ENCODE peak calls at places on chromosomes 3 and 15, in four cellular contexts. Q is CD4-positive, alpha-beta memory T cell; T is CD8-positive, alpha-beta T cell; X is aorta. S is an unnamed sample. For H3K4me1, the result is how much of the 10 kb centered on the place peaks cover.

GRCh38 chr3:108698461-108698860 is 58.7 kb downstream of the RETNLB start:
- DNase-seq in T (no peak), Q (no peak), X (no peak), S (no peak)

GRCh38 chr15:28098766-28099554 is at the start of gene OCA2:
- DNase-seq in X (peak), T (peak), Q (peak), S (peak)

GRCh38 chr3:46070458-46071136 is 43.3 kb upstream of the XCR1 start:
- DNase-seq in X (no peak), Q (peak), T (no peak), S (no peak)

GRCh38 chr3:134034005-134034785 is 4.5 kb upstream of the SLCO2A1 start:
- DNase-seq in X (no peak), Q (no peak), T (no peak), S (no peak)

GRCh38 chr3:186257866-186258265 is 104.2 kb downstream of the DGKG start:
- DNase-seq in X (no peak), T (no peak), Q (no peak), S (no peak)

GRCh38 chr15:99486371-99487336 is 79.1 kb upstream of the MEF2A start:
- DNase-seq in X (peak), T (peak), Q (no peak), S (peak)

GRCh38 chr15:79185199-79185598 is 94.6 kb upstream of the RASGRF1 start:
- DNase-seq in Q (no peak), T (no peak), X (no peak), S (no peak)

GRCh38 chr3:172209333-172210321 is 170.2 kb downstream of the FNDC3B start:
- DNase-seq in T (no peak), X (peak), Q (no peak), S (no peak)

GRCh38 chr3:193236990-193237389 is 4.0 kb upstream of the PLAAT1 start:
- DNase-seq in Q (no peak), T (no peak), X (no peak), S (no peak)

GRCh38 chr3:30658328-30659052 is 52.1 kb downstream of the TGFBR2 start:
- DNase-seq in Q (peak), X (no peak), T (peak), S (no peak)

GRCh38 chr3:12984023-12984823 is 89.0 kb downstream of the IQSEC1 start:
- DNase-seq in Q (peak), T (peak), X (peak), S (no peak)

GRCh38 chr3:87200059-87200458 is 27.1 kb upstream of the CHMP2B start:
- DNase-seq in Q (no peak), T (no peak), X (no peak), S (no peak)

GRCh38 chr3:52865994-52866393 is 31.2 kb upstream of the MUSTN1 start:
- DNase-seq in Q (no peak), X (no peak), T (no peak), S (no peak)

GRCh38 chr15:39188314-39188713 is 392.6 kb upstream of the THBS1 start:
- DNase-seq in X (no peak), Q (no peak), T (no peak), S (no peak)

GRCh38 chr15:100999369-100999768 is 80.2 kb downstream of the LRRK1 start:
- DNase-seq in Q (no peak), X (no peak), T (no peak), S (no peak)

GRCh38 chr15:82805994-82806406 is at the start of gene FSD2:
- DNase-seq in X (no peak), Q (no peak), T (no peak), S (no peak)

DNA sequence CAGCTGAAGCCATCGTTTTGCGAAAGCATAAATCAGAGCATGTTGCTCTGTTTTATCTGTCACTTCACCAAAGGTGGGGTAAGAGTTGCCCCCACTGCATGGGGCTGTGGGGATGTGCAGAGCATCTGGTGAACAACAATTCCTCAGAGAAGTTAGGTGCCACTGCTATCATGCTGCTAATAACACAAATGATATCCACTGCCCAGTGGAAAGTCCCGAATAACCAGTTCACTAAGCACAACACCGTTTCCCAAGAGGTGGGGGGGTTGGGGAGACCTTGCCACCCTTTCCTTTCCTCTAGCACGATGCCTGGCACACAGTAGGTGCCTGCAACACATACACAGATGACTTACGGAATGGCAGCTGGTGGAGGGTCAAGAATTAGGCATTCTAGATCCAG is 38.6 kb downstream of the FAM3D start:
- DNase-seq in Q (no peak), X (no peak), T (no peak), S (no peak)
- H3K27ac ChIP-seq in Q (no peak), X (no peak), T (no peak), S (peak)

DNA sequence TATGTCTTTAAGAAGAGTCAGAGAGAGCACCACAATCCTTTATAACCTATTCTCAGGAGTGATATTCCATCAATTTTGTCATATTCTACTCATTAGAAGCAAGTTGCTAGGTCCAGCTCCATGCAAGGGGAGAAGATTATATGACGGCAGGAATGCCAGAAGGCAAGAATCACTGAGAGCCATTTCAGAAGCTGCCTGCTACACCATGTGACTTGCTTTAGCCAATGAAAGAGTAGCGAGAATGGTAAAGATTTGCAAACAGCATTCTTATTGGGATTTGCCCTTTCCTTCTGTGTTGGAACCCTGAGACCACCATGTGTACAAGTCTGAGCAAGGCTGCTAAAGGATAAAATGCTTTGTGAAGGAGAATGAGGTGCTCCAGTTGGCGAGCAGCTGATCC is 4.5 kb upstream of the C3orf70 start:
- DNase-seq in Q (no peak), T (no peak), X (no peak), S (no peak)
- H3K4me1 ChIP-seq in Q (under half), T (under half), X (under half), S (under half)

GRCh38 chr3:51703776-51704510 is 2.9 kb upstream of the GRM2 start:
- DNase-seq in Q (no peak), T (no peak), X (peak), S (peak)
- H3K4me3 ChIP-seq in Q (no peak), T (no peak), X (no peak), S (no peak)

GRCh38 chr3:149653136-149653535 is 4.7 kb downstream of the WWTR1 start:
- DNase-seq in X (no peak), Q (no peak), T (no peak), S (no peak)
- H3K27ac ChIP-seq in X (no peak), Q (no peak), T (no peak), S (no peak)

GRCh38 chr3:132660745-132661067 is 577 bp downstream of the UBA5 start:
- DNase-seq in X (no peak), Q (no peak), T (no peak), S (no peak)

GRCh38 chr3:132659000-132659369 is 624 bp downstream of the ACAD11 start:
- DNase-seq in T (no peak), X (no peak), Q (no peak), S (no peak)

GRCh38 chr3:132659370-132660055 is at the start of gene ACAD11:
- DNase-seq in Q (peak), T (peak), X (peak), S (peak)

GRCh38 chr3:132661120-132661519 is 991 bp downstream of the UBA5 start:
- DNase-seq in T (no peak), Q (no peak), X (no peak), S (no peak)

DNA sequence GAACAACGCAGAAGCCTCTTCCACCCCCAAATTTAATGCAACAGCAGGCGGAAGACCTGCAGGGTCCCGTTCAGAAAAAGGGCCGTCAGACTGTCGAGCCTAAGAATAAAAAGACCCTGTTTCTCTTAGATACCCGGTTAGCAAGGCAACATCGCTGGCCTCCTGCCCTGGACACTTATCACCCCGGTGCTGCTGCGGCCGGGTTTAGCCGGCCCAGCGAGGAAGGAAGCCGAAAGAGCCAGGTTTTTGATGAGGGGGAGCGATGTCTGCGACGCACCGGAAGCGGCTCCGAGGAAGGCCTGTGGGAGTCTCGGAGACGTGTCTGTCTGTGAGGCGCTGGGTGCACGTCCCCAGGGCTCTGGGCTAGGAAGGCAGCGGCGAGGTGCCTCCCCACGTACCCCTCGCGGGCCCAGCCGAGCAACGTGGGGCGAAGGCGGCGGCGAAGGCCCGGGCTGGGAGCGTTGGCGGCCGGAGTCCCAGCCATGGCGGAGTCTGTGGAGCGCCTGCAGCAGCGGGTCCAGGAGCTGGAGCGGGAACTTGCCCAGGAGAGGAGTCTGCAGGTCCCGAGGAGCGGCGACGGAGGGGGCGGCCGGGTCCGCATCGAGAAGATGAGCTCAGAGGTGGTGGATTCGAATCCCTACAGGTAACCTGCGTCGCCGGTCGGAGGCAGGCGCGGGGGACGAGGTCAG is at the start of gene UBA5:
- DNase-seq in X (peak), Q (peak), T (peak), S (peak)
- H3K4me1 ChIP-seq in X (under half), Q (half or more), T (under half), S (under half)

DNA sequence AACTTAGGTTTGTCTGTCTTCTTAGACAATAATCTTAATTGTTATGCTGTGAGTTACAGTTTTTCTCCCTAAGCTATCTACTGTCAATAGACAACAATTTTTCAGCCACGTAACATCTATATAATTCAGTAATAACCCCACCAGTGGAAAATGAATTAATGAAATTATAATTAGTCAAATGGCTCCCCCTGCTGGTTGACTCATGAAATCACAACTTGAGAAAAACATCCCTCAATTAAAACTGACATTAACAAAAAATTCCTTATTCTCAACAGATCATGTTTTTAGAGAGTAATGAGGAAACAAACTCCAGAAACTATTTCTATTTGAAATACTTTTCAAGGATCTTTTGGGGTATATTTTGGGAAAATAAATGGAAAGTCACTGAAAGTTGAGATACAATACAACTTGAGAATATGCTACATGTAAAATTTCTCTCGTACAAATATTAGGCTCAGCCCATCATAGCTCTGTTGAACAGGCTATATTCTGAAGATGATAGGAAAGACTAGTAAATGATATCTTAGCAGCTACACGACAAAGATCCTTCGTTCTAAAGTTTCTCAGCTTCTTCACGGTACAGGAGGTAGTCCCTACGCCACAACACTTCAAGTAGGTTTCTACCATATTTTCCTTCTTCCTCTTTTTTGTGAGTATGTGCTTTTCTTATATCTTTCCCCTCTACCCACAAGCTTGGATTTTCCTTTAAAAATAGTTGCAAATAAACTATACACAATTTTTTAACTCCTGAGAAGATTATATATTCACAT is 20.7 kb downstream of the PPP1R2 start:
- DNase-seq in X (no peak), Q (peak), T (peak), S (no peak)
- H3K4me3 ChIP-seq in X (no peak), Q (no peak), T (no peak), S (no peak)

S was measured in upper lobe of right lung.